ENCODE peak calls at places on chromosome X, in eight cellular contexts. I is GM23248, V is IMR-90, T is neural progenitor cell, H is H9, O is SK-N-SH, G is mammary epithelial cell, R is neuronal stem cell. J is an unnamed sample.
A peak's percentile ranks its signal among the peaks of the same experiment; 100 is the strongest.

GRCh38 chrX:55006827-55007621 is 6.9 kb downstream of the APEX2 start:
- DNase-seq in O (no peak), I (no peak), T (no peak), V (no peak), R (no peak), G (no peak), H (no peak), J (peak; percentile 13)

GRCh38 chrX:110418220-110418856 is 59.7 kb downstream of the RTL9 start:
- DNase-seq in G (no peak), T (peak; percentile 59), R (no peak), V (peak; percentile 81), H (peak; percentile 55), I (peak; percentile 79), O (peak; percentile 22), J (peak; percentile 67)

GRCh38 chrX:23773601-23774175 is 9.3 kb upstream of the SAT1 start:
- DNase-seq in T (no peak), R (no peak), I (no peak), O (no peak), H (no peak), G (no peak), V (no peak), J (no peak)

GRCh38 chrX:68947882-68948605 is 119.2 kb downstream of the EFNB1 start:
- DNase-seq in T (no peak), O (peak; percentile 76), R (no peak), V (no peak), H (no peak), I (no peak), G (no peak), J (no peak)

GRCh38 chrX:112901821-112902732 is 61.4 kb upstream of the AMOT start:
- DNase-seq in I (no peak), G (no peak), R (no peak), V (no peak), T (peak; percentile 24), H (no peak), O (peak; percentile 19), J (no peak)

GRCh38 chrX:78997870-78998558 is 52.8 kb downstream of the P2RY10 start:
- DNase-seq in V (no peak), I (no peak), G (no peak), O (no peak), T (peak; percentile 1), H (no peak), R (no peak), J (no peak)

GRCh38 chrX:150854856-150855255 is 43.6 kb downstream of the CD99L2 start:
- DNase-seq in I (no peak), H (no peak), O (no peak), T (no peak), R (no peak), V (no peak), G (peak; percentile 29), J (no peak)

GRCh38 chrX:123064053-123064452 is 120.0 kb upstream of the GRIA3 start:
- DNase-seq in I (no peak), H (no peak), R (no peak), V (no peak), G (no peak), O (no peak), T (no peak), J (no peak)

GRCh38 chrX:137567474-137568232 is 1.7 kb downstream of the ZIC3 start:
- DNase-seq in R (no peak), I (peak; percentile 1), H (peak; percentile 27), V (no peak), O (no peak), T (peak; percentile 49), G (no peak), J (no peak)

GRCh38 chrX:40007746-40008705 is 89.7 kb downstream of the BCOR start:
- DNase-seq in T (peak; percentile 49), V (no peak), O (peak; percentile 43), I (no peak), H (peak; percentile 45), G (no peak), R (no peak), J (no peak)

GRCh38 chrX:28549839-28550238 is 37.4 kb upstream of the IL1RAPL1 start:
- DNase-seq in I (no peak), V (no peak), T (no peak), H (peak; percentile 45), O (no peak), R (no peak), G (no peak), J (peak; percentile 41)

GRCh38 chrX:150201841-150202240 is 161.3 kb upstream of the MAMLD1 start:
- DNase-seq in T (no peak), H (no peak), R (no peak), I (no peak), V (no peak), O (no peak), G (no peak), J (peak; percentile 35)

GRCh38 chrX:154516655-154517100 is 646 bp upstream of the FAM3A start:
- DNase-seq in R (no peak), O (no peak), V (peak; percentile 54), H (peak; percentile 59), G (no peak), I (peak; percentile 77), T (peak; percentile 62), J (no peak)

GRCh38 chrX:45619290-45619689 is 418.6 kb upstream of the DIPK2B start:
- DNase-seq in H (no peak), I (peak; percentile 39), G (peak; percentile 17), V (peak; percentile 28), R (no peak), T (peak; percentile 31), O (no peak), J (no peak)

GRCh38 chrX:129876734-129877395 is 29.1 kb upstream of the UTP14A start:
- DNase-seq in R (no peak), O (no peak), H (peak; percentile 27), I (peak; percentile 55), G (peak; percentile 37), T (no peak), V (peak; percentile 29), J (peak; percentile 67)

GRCh38 chrX:129779747-129780146 is at the start of gene SASH3:
- DNase-seq in V (no peak), R (no peak), T (no peak), H (no peak), I (no peak), G (no peak), O (no peak), J (no peak)

GRCh38 chrX:27336466-27337091 is 126.6 kb downstream of the PPP4R3C start:
- DNase-seq in I (peak; percentile 34), T (peak; percentile 40), O (peak; percentile 37), H (peak; percentile 48), R (peak; percentile 12), V (peak; percentile 2), G (peak; percentile 16), J (peak; percentile 60)

GRCh38 chrX:47112316-47112954 is 32.1 kb downstream of the NDUFB11 start:
- DNase-seq in G (peak; percentile 55), I (no peak), H (peak; percentile 34), O (no peak), V (no peak), R (no peak), T (no peak), J (no peak)

GRCh38 chrX:84224741-84225140 is 36.7 kb upstream of the RPS6KA6 start:
- DNase-seq in O (no peak), R (no peak), G (no peak), T (no peak), V (no peak), H (no peak), I (no peak), J (no peak)

GRCh38 chrX:9166566-9166909 is 132.6 kb upstream of the FAM9B start:
- DNase-seq in O (no peak), R (no peak), I (no peak), V (no peak), G (no peak), H (no peak), T (no peak), J (no peak)

GRCh38 chrX:23504895-23505294 is 162.4 kb upstream of the PRDX4 start:
- DNase-seq in G (no peak), O (no peak), V (no peak), I (no peak), T (no peak), H (no peak), R (no peak), J (no peak)

GRCh38 chrX:101062171-101062570 is 10.3 kb upstream of the TRMT2B start:
- DNase-seq in H (no peak), T (no peak), R (no peak), G (no peak), V (peak; percentile 21), O (no peak), I (peak; percentile 36), J (no peak)

GRCh38 chrX:17597836-17598434 is 139.4 kb upstream of the SCML1 start:
- DNase-seq in O (peak; percentile 17), H (no peak), I (peak; percentile 32), V (no peak), T (no peak), G (no peak), R (no peak), J (no peak)

GRCh38 chrX:109270580-109271484 is 211.1 kb downstream of the GUCY2F start:
- DNase-seq in R (no peak), H (no peak), O (no peak), I (peak; percentile 12), G (peak; percentile 97), T (no peak), V (no peak), J (no peak)

GRCh38 chrX:119503484-119503861 is 35.2 kb downstream of the SLC25A5 start:
- DNase-seq in I (peak; percentile 90), V (peak; percentile 81), T (no peak), H (no peak), O (no peak), G (peak; percentile 68), R (no peak), J (peak; percentile 93)
- H2AFZ ChIP-seq in I (no peak overlapping the region), V (peak overlapping the region; percentile 89), T (no peak overlapping the region), H (no peak overlapping the region), O (peak overlapping the region; percentile 76), G (peak overlapping the region; percentile 77), R (peak overlapping the region; percentile 19), J (peak overlapping the region; percentile 29)

GRCh38 chrX:103442536-103442901 is 66.2 kb downstream of the BEX3 start:
- DNase-seq in T (no peak), O (no peak), V (peak; percentile 78), R (no peak), H (no peak), G (peak; percentile 82), I (peak; percentile 47), J (no peak)
- H3K4me1 ChIP-seq in T (no peaks in the 10 kb centered on the region), O (no peaks in the 10 kb centered on the region), V (peaks cover 3% of the 10 kb centered on the region), R (peaks cover 13% of the 10 kb centered on the region), H (no peaks in the 10 kb centered on the region), G (peaks cover 28% of the 10 kb centered on the region), I (no peaks in the 10 kb centered on the region), J (no peaks in the 10 kb centered on the region)

DNA sequence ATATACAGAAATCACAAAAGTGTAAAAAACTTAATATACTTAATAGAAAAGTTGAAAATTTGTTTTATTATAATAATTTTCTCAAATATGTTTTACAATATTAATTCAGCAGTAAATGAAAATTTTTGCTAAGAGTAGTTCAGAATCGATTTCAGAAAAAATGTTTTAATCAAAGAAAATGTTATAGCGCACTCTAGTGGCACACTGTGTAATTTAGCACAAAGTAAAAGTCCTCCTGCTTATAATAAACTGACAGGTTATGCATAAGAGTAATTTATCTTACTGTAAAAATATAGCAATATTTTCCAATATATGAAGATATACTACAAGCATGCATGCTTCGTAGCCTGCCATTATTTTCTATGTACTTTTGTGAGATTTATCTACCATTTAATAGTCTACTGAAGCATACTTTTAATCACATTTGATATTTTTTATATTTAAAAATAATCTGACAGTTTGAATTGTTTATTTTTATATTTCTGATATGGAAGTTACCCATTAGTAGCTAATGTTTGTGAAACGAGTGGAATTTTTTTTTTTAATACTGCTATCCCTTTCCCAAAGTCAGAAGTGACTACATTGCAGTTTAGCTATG is 217.9 kb upstream of the KLHL4 start:
- DNase-seq in T (peak; percentile 19), G (peak; percentile 1), H (no peak), V (peak; percentile 8), I (peak; percentile 12), O (no peak), R (peak; percentile 1), J (peak; percentile 49)
- H3K9ac ChIP-seq in T (no peak overlapping the region), G (no peak overlapping the region), H (no peak overlapping the region), V (no peak overlapping the region), I (no peak overlapping the region), O (no peak overlapping the region), R (no peak overlapping the region), J (no peak overlapping the region)

GRCh38 chrX:37922926-37923325 is 75.6 kb upstream of the DYNLT3 start:
- DNase-seq in I (no peak), O (no peak), G (no peak), R (no peak), T (no peak), H (no peak), V (no peak), J (no peak)
- H2AFZ ChIP-seq in I (no peak overlapping the region), O (no peak overlapping the region), G (peak overlapping the region; percentile 9), R (no peak overlapping the region), T (no peak overlapping the region), H (no peak overlapping the region), V (no peak overlapping the region), J (no peak overlapping the region)